ENCODE peak calls at places on chromosomes 7 and 10, in five cellular contexts. R is fibroblast of the aortic adventitia, B is fibroblast of lung, Z is mesendoderm, T is GM23248. C is an unnamed sample.
A peak's percentile ranks its signal among the peaks of the same experiment; 100 is the strongest.

GRCh38 chr7:15158141-15158810 is 255.7 kb upstream of the DGKB start:
- DNase-seq in Z (no peak), B (no peak), T (peak; percentile 12), R (peak; percentile 35), C (no peak)

GRCh38 chr7:95905165-95905564 is 132.8 kb downstream of the DYNC1I1 start:
- DNase-seq in B (peak; percentile 2), Z (peak; percentile 34), T (peak; percentile 36), R (peak; percentile 2), C (peak; percentile 14)

GRCh38 chr7:97732567-97733275 is 835 bp downstream of the TAC1 start:
- DNase-seq in T (no peak), R (peak; percentile 1), B (no peak), Z (peak; percentile 39), C (no peak)

GRCh38 chr7:75650671-75651070 is 88.1 kb downstream of the HIP1 start:
- DNase-seq in Z (peak; percentile 59), R (no peak), B (peak; percentile 16), T (no peak), C (no peak)

GRCh38 chr10:87844837-87845623 is 18.3 kb downstream of the KLLN start:
- DNase-seq in R (peak; percentile 53), B (peak; percentile 77), Z (no peak), T (peak; percentile 69), C (no peak)

GRCh38 chr10:84550756-84551436 is 222.5 kb downstream of the CCSER2 start:
- DNase-seq in R (no peak), Z (no peak), T (no peak), B (no peak), C (no peak)

GRCh38 chr10:112490543-112490942 is 43.5 kb downstream of the VTI1A start:
- DNase-seq in R (peak; percentile 15), T (peak; percentile 12), Z (peak; percentile 82), B (no peak), C (no peak)

GRCh38 chr10:133391761-133392518 is 2.0 kb upstream of the MTG1 start:
- DNase-seq in R (no peak), Z (no peak), T (no peak), B (no peak), C (no peak)

GRCh38 chr7:51376420-51377092 is 59.9 kb upstream of the COBL start:
- DNase-seq in B (peak; percentile 83), Z (no peak), T (peak; percentile 17), R (peak; percentile 2), C (no peak)

GRCh38 chr10:8035641-8036520 is 18.6 kb upstream of the GATA3 start:
- DNase-seq in R (no peak), B (no peak), T (no peak), Z (peak; percentile 40), C (no peak)

GRCh38 chr7:136061433-136061832 is 84.3 kb upstream of the MTPN start:
- DNase-seq in Z (peak; percentile 10), T (no peak), B (no peak), R (no peak), C (no peak)

GRCh38 chr7:86913709-86914108 is 145.7 kb downstream of the ELAPOR2 start:
- DNase-seq in Z (no peak), B (peak; percentile 56), R (peak; percentile 92), T (peak; percentile 85), C (no peak)

GRCh38 chr7:77536017-77536412 is 1.1 kb upstream of the PTPN12 start:
- DNase-seq in Z (no peak), B (no peak), T (no peak), R (no peak), C (no peak)

GRCh38 chr7:96710544-96710943 is 898 bp upstream of the SEM1 start:
- DNase-seq in T (no peak), R (no peak), Z (no peak), B (no peak), C (no peak)

GRCh38 chr7:74061840-74062539 is 21.6 kb upstream of the LIMK1 start:
- DNase-seq in T (peak; percentile 97), R (peak; percentile 95), B (peak; percentile 96), Z (peak; percentile 76), C (peak; percentile 92)

GRCh38 chr7:86339051-86339450 is 304.7 kb upstream of the GRM3 start:
- DNase-seq in Z (peak; percentile 38), T (no peak), B (no peak), R (no peak), C (no peak)

GRCh38 chr10:32073676-32074075 is 17.5 kb upstream of the KIF5B start:
- DNase-seq in R (peak; percentile 51), Z (no peak), T (peak; percentile 16), B (peak; percentile 25), C (no peak)

GRCh38 chr10:30459283-30459682 is 25.3 kb downstream of the MAP3K8 start:
- DNase-seq in R (no peak), B (no peak), Z (no peak), T (no peak), C (peak; percentile 91)

GRCh38 chr10:78401882-78402367 is 368.3 kb downstream of the RPS24 start:
- DNase-seq in T (no peak), B (no peak), Z (peak; percentile 82), R (no peak), C (no peak)

GRCh38 chr7:155203059-155203881 is 94.4 kb upstream of the INSIG1 start:
- DNase-seq in R (no peak), B (no peak), Z (peak; percentile 46), T (no peak), C (peak; percentile 95)

GRCh38 chr10:48981310-48981907 is 41.8 kb upstream of the LRRC18 start:
- DNase-seq in R (peak; percentile 49), Z (peak; percentile 77), T (peak; percentile 66), B (peak; percentile 19), C (peak; percentile 47)

GRCh38 chr7:23955145-23955544 is 245.1 kb downstream of the STK31 start:
- DNase-seq in Z (no peak), T (no peak), B (peak; percentile 27), R (no peak), C (no peak)

GRCh38 chr10:122286872-122287271 is 15.8 kb downstream of the BTBD16 start:
- DNase-seq in Z (peak; percentile 78), B (peak; percentile 86), R (peak; percentile 46), T (peak; percentile 91), C (peak; percentile 36)

GRCh38 chr7:80088705-80089104 is 45.9 kb upstream of the GNAI1 start:
- DNase-seq in B (peak; percentile 27), T (peak; percentile 11), R (no peak), Z (no peak), C (no peak)

GRCh38 chr7:74343281-74344127 is 54.3 kb downstream of the CLIP2 start:
- DNase-seq in R (peak; percentile 55), Z (no peak), T (peak; percentile 93), B (peak; percentile 85), C (peak; percentile 85)

GRCh38 chr7:38335490-38336135 is 62.2 kb upstream of the TARP start:
- DNase-seq in B (peak; percentile 82), R (peak; percentile 88), Z (peak; percentile 98), T (peak; percentile 89), C (peak; percentile 99)

GRCh38 chr10:47290338-47290737 is 9.7 kb upstream of the GDF10 start:
- DNase-seq in B (no peak), R (no peak), T (no peak), Z (no peak), C (no peak)

GRCh38 chr7:128303133-128303532 is 40.6 kb downstream of the RBM28 start:
- DNase-seq in T (no peak), Z (no peak), R (no peak), B (no peak), C (no peak)

GRCh38 chr7:147412109-147412508 is 1178.5 kb upstream of the C7orf33 start:
- DNase-seq in R (no peak), Z (no peak), B (no peak), T (no peak), C (no peak)

GRCh38 chr7:75723444-75723843 is 15.3 kb downstream of the HIP1 start:
- DNase-seq in B (no peak), R (no peak), T (no peak), Z (no peak), C (no peak)

GRCh38 chr10:35447693-35448407 is 111.5 kb downstream of the CCNY start:
- DNase-seq in R (peak; percentile 94), Z (peak; percentile 59), T (peak; percentile 70), B (peak; percentile 92), C (no peak)

GRCh38 chr7:157550300-157551275 is 213.8 kb downstream of the DNAJB6 start:
- DNase-seq in R (no peak), T (no peak), Z (no peak), B (no peak), C (peak; percentile 98)

GRCh38 chr10:29611796-29612381 is 22.9 kb downstream of the SVIL start:
- DNase-seq in T (no peak), B (peak; percentile 33), R (peak; percentile 47), Z (peak; percentile 57), C (no peak)

GRCh38 chr7:64429232-64429631 is 115.5 kb downstream of the ZNF736 start:
- DNase-seq in T (no peak), Z (no peak), R (no peak), B (no peak), C (no peak)

GRCh38 chr7:47720141-47720906 is 138.4 kb upstream of the TNS3 start:
- DNase-seq in B (peak; percentile 78), R (peak; percentile 70), Z (no peak), T (peak; percentile 82), C (no peak)

GRCh38 chr10:17669185-17669872 is 25.4 kb downstream of the STAM start:
- DNase-seq in R (no peak), B (no peak), Z (no peak), T (no peak), C (no peak)

GRCh38 chr10:17663450-17663849 is 19.5 kb downstream of the STAM start:
- DNase-seq in B (no peak), Z (no peak), T (no peak), R (no peak), C (no peak)

GRCh38 chr10:17662193-17663138 is 18.5 kb downstream of the STAM start:
- DNase-seq in Z (no peak), R (no peak), T (no peak), B (no peak), C (no peak)

GRCh38 chr10:17668435-17669184 is 24.7 kb downstream of the STAM start:
- DNase-seq in R (no peak), T (no peak), Z (no peak), B (no peak), C (no peak)

DNA sequence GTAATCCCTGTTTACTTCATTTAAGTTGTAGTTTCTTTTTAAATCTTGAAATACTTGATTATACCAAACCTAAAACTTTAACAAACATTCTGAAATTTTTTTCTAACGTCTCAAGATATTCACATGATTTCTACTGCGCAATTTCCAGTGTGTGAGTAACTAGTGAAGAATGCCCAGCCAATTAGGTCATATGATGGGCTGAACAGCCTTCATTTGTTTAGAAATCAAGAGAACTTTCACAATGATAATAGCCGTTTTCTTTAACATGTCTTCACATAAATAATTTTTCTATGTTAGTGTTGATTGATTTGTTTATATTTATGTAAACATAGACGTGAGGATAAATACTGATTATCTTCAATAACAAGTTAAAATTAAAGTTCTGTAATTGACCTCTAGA is 21.8 kb downstream of the STAM start:
- DNase-seq in B (peak; percentile 92), T (peak; percentile 94), Z (peak; percentile 45), R (peak; percentile 97), C (no peak)
- H3K4me3 ChIP-seq in B (no peak overlapping the region), T (peak overlapping the region; percentile 58), Z (no peak overlapping the region), R (no peak overlapping the region), C (no peak overlapping the region)

GRCh38 chr10:103280505-103280904 is 3.6 kb downstream of the INA start:
- DNase-seq in Z (no peak), B (no peak), T (no peak), R (no peak), C (no peak)
- H3K4me3 ChIP-seq in Z (no peak overlapping the region), B (no peak overlapping the region), T (no peak overlapping the region), R (no peak overlapping the region), C (no peak overlapping the region)

GRCh38 chr7:150567168-150567567 is at the start of gene GIMAP4:
- DNase-seq in B (no peak), Z (no peak), T (no peak), R (no peak), C (peak; percentile 19)
- H3K4me3 ChIP-seq in B (no peak within 1 kb of the TSS), Z (no peak within 1 kb of the TSS), T (no peak within 1 kb of the TSS), R (no peak within 1 kb of the TSS), C (no peak within 1 kb of the TSS)

GRCh38 chr10:129900825-129901224 is 63.2 kb downstream of the EBF3 start:
- DNase-seq in B (no peak), T (no peak), R (no peak), Z (no peak), C (no peak)
- H3K4me3 ChIP-seq in B (no peak overlapping the region), T (no peak overlapping the region), R (no peak overlapping the region), Z (no peak overlapping the region), C (no peak overlapping the region)

C was measured in NB4.